ENCODE peak calls at places on chromosome 3, in five cellular contexts. J, V, D, S and A are unnamed samples.
A peak's percentile ranks its signal among the peaks of the same experiment; 100 is the strongest.

GRCh38 chr3:74041068-74041675 is 416.4 kb upstream of the PDZRN3 start:
- DNase-seq in V (no peak), S (no peak), D (no peak), J (no peak), A (no peak)

GRCh38 chr3:115623414-115623868 is at the start of gene GAP43:
- DNase-seq in S (peak; percentile 81), D (no peak), V (peak; percentile 64), J (peak; percentile 82), A (peak; percentile 6)

GRCh38 chr3:4739289-4740236 is 239.7 kb upstream of the BHLHE40 start:
- DNase-seq in V (no peak), J (no peak), S (no peak), D (no peak), A (no peak)

GRCh38 chr3:13368834-13369233 is 51.3 kb downstream of the NUP210 start:
- DNase-seq in S (no peak), V (no peak), D (no peak), J (no peak), A (no peak)

GRCh38 chr3:29759443-29760033 is 478.7 kb downstream of the RBMS3 start:
- DNase-seq in D (no peak), V (peak; percentile 48), S (peak; percentile 65), J (peak; percentile 28), A (peak; percentile 36)

GRCh38 chr3:143571548-143571947 is 276.7 kb downstream of the SLC9A9 start:
- DNase-seq in J (peak; percentile 17), V (no peak), S (peak; percentile 14), D (no peak), A (no peak)

GRCh38 chr3:126102530-126102951 is 18.6 kb upstream of the SLC41A3 start:
- DNase-seq in D (no peak), S (no peak), J (peak; percentile 89), V (no peak), A (no peak)

GRCh38 chr3:169984287-169984686 is 17.7 kb downstream of the SEC62 start:
- DNase-seq in D (no peak), J (no peak), S (no peak), V (no peak), A (no peak)

GRCh38 chr3:33982269-33982798 is 183.9 kb downstream of the PDCD6IP start:
- DNase-seq in V (peak; percentile 16), D (no peak), J (no peak), S (peak; percentile 13), A (no peak)